ENCODE peak calls at places on chromosomes 7 and 10, in four cellular contexts. P is NCI-H2081, U is fibroblast of gingiva, R is A549. T is an unnamed sample.

GRCh38 chr7:97731736-97732370 is at the start of gene TAC1:
- DNase-seq in U (peak; percentile 1), P (no peak), R (no peak), T (no peak)

GRCh38 chr7:31439165-31439564 is 74.7 kb upstream of the ITPRID1 start:
- DNase-seq in P (no peak), R (no peak), U (no peak), T (no peak)

GRCh38 chr7:121803041-121803440 is 69.9 kb upstream of the PTPRZ1 start:
- DNase-seq in R (no peak), U (no peak), P (no peak), T (no peak)

GRCh38 chr7:130996841-130997231 is 262.8 kb upstream of the KLF14 start:
- DNase-seq in R (no peak), U (no peak), P (peak; percentile 8), T (no peak)

GRCh38 chr7:71707041-71707440 is 575.1 kb downstream of the GALNT17 start:
- DNase-seq in R (no peak), P (no peak), U (no peak), T (no peak)

GRCh38 chr10:33093362-33093761 is 135.3 kb upstream of the ITGB1 start:
- DNase-seq in U (no peak), R (no peak), P (no peak), T (no peak)

GRCh38 chr10:105800626-105801025 is 1159.5 kb downstream of the SORCS3 start:
- DNase-seq in U (no peak), P (no peak), R (no peak), T (no peak)

GRCh38 chr10:93058139-93058538 is 2.5 kb upstream of the CYP26C1 start:
- DNase-seq in R (no peak), P (no peak), U (no peak), T (no peak)

GRCh38 chr10:122142652-122143237 is 128.4 kb upstream of the BTBD16 start:
- DNase-seq in P (no peak), R (peak; percentile 49), U (no peak), T (no peak)

GRCh38 chr7:140977351-140978140 is 37.2 kb downstream of the MRPS33 start:
- DNase-seq in U (no peak), P (no peak), R (no peak), T (no peak)

GRCh38 chr10:100999742-101000601 is at the start of gene LZTS2:
- DNase-seq in R (no peak), U (no peak), P (no peak), T (no peak)

GRCh38 chr7:5296627-5297226 is 14.0 kb downstream of the SLC29A4 start:
- DNase-seq in P (no peak), U (no peak), R (no peak), T (no peak)

GRCh38 chr10:92886334-92886961 is 38.1 kb downstream of the EXOC6 start:
- DNase-seq in P (no peak), R (peak; percentile 15), U (no peak), T (no peak)

GRCh38 chr7:157627646-157628045 is 290.8 kb downstream of the DNAJB6 start:
- DNase-seq in R (no peak), P (no peak), U (no peak), T (no peak)

GRCh38 chr7:46444266-46444665 is 523.2 kb upstream of the IGFBP3 start:
- DNase-seq in U (no peak), R (peak; percentile 6), P (no peak), T (no peak)

GRCh38 chr7:43112941-43113621 is 634 bp downstream of the HECW1 start:
- DNase-seq in P (no peak), U (peak; percentile 51), R (peak; percentile 19), T (no peak)

GRCh38 chr10:31320598-31321211 is 1.7 kb downstream of the ZEB1 start:
- DNase-seq in P (peak; percentile 33), R (peak; percentile 16), U (peak; percentile 56), T (peak; percentile 32)

GRCh38 chr7:42414961-42415505 is 178.0 kb upstream of the GLI3 start:
- DNase-seq in P (no peak), R (no peak), U (peak; percentile 45), T (no peak)

GRCh38 chr10:71431216-71431944 is 34.7 kb downstream of the CDH23 start:
- DNase-seq in P (no peak), U (no peak), R (no peak), T (no peak)

GRCh38 chr10:105691811-105692210 is 1050.7 kb downstream of the SORCS3 start:
- DNase-seq in U (no peak), P (no peak), R (no peak), T (no peak)

GRCh38 chr10:133529576-133529946 is 2.4 kb downstream of the CYP2E1 start:
- DNase-seq in U (no peak), P (no peak), R (no peak), T (no peak)

GRCh38 chr7:55521543-55522267 is 50.6 kb downstream of the VOPP1 start:
- DNase-seq in U (no peak), R (no peak), P (no peak), T (no peak)

GRCh38 chr10:3785849-3786290 is 861 bp upstream of the KLF6 start:
- DNase-seq in P (peak; percentile 32), R (no peak), U (peak; percentile 31), T (no peak)

GRCh38 chr7:74231232-74231590 is 21.4 kb downstream of the LAT2 start:
- DNase-seq in P (no peak), R (no peak), U (no peak), T (no peak)

T was measured in DMS 273 treated with DMSO at 0.1 percent for 48 hours.